ENCODE peak calls at places on chromosomes 16 and 17, in four cellular contexts. D, B, T and L are unnamed samples.

GRCh38 chr16:58399718-58400633 is 7.7 kb downstream of the GINS3 start:
- DNase-seq in D (no peak), B (no peak), T (peak), L (no peak)

GRCh38 chr16:2937170-2937569 is 25.4 kb downstream of the FLYWCH1 start:
- DNase-seq in D (no peak), B (no peak), T (no peak), L (no peak)

GRCh38 chr16:7400117-7400890 is 67.7 kb downstream of the RBFOX1 start:
- DNase-seq in D (no peak), B (no peak), T (no peak), L (no peak)

GRCh38 chr17:6509295-6509771 is 47.0 kb downstream of the PITPNM3 start:
- DNase-seq in D (no peak), B (no peak), T (no peak), L (no peak)

GRCh38 chr17:38701504-38702165 is 3.4 kb upstream of the MLLT6 start:
- DNase-seq in D (peak), B (no peak), T (peak), L (no peak)

GRCh38 chr17:80397686-80398085 is 17.3 kb upstream of the ENDOV start:
- DNase-seq in D (no peak), B (no peak), T (no peak), L (no peak)

GRCh38 chr17:12122091-12122490 is 101.4 kb downstream of the MAP2K4 start:
- DNase-seq in D (no peak), B (no peak), T (no peak), L (no peak)

GRCh38 chr17:7393613-7394451 is 493 bp downstream of the PLSCR3 start:
- DNase-seq in D (no peak), B (peak), T (no peak), L (no peak)

GRCh38 chr17:59105852-59106462 is 723 bp downstream of the TRIM37 start:
- DNase-seq in D (no peak), B (no peak), T (peak), L (peak)

GRCh38 chr17:60149691-60150582 is at the start of gene CA4:
- DNase-seq in D (no peak), B (peak), T (no peak), L (no peak)

GRCh38 chr17:63832455-63832854 is 5.0 kb upstream of the FTSJ3 start:
- DNase-seq in D (no peak), B (no peak), T (no peak), L (no peak)

GRCh38 chr17:6361733-6362132 is 73.2 kb downstream of the AIPL1 start:
- DNase-seq in D (no peak), B (no peak), T (no peak), L (no peak)

GRCh38 chr16:79215289-79215688 is 385.2 kb downstream of the MAF start:
- DNase-seq in D (no peak), B (no peak), T (no peak), L (no peak)

GRCh38 chr16:54632322-54632721 is 298.3 kb upstream of the IRX5 start:
- DNase-seq in D (no peak), B (no peak), T (no peak), L (no peak)

GRCh38 chr17:10075919-10076318 is 122.5 kb downstream of the GAS7 start:
- DNase-seq in D (no peak), B (no peak), T (no peak), L (no peak)
- H3K4me3 ChIP-seq in D (no peak), B (no peak), T (no peak), L (no peak)

GRCh38 chr17:78399028-78399692 is 20.7 kb downstream of the PGS1 start:
- DNase-seq in D (no peak), B (no peak), T (no peak), L (no peak)

GRCh38 chr17:78401891-78402290 is 23.4 kb downstream of the PGS1 start:
- DNase-seq in D (no peak), B (no peak), T (no peak), L (no peak)

GRCh38 chr17:78400581-78401240 is 22.3 kb downstream of the PGS1 start:
- DNase-seq in D (no peak), B (no peak), T (no peak), L (no peak)

GRCh38 chr17:78399693-78400144 is 21.3 kb downstream of the PGS1 start:
- DNase-seq in D (no peak), B (no peak), T (no peak), L (no peak)

DNA sequence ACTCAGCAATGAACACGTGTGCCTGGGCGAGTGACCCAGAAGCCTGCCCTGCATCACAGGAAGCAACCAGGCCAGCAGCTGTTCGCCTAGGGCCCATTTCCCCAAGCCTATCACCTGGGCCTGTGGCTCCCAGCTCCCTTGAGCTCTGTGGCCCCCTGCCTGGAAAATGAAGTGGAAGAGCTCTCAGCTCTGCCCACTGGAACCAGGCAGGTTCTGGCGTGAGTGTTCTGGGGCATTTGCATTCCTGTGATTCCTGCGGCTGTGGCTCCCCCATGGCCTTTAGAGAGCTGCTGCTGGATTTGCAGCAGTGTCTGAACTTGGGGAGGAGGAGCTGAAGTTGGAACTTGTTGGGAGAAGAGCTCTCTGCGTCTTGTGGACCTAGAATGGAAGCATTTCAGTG is 22.8 kb downstream of the PGS1 start:
- DNase-seq in D (no peak), B (no peak), T (no peak), L (no peak)
- H3K27ac ChIP-seq in D (no peak), B (no peak), T (no peak), L (no peak)

GRCh38 chr17:65799869-65800268 is 238.4 kb upstream of the AXIN2 start:
- DNase-seq in D (no peak), B (no peak), T (no peak), L (no peak)
- TF ChIP-seq EP300 in D (no peak), B (no peak), T (no peak), L (no peak)

GRCh38 chr16:4064950-4065352 is 51.3 kb downstream of the ADCY9 start:
- DNase-seq in D (no peak), B (no peak), T (no peak), L (no peak)
- H3K4me3 ChIP-seq in D (no peak), B (peak), T (no peak), L (no peak)

GRCh38 chr16:89484923-89485679 is 5.3 kb downstream of the ANKRD11 start:
- DNase-seq in D (peak), B (no peak), T (no peak), L (no peak)
- H3K27ac ChIP-seq in D (peak), B (no peak), T (no peak), L (no peak)

GRCh38 chr16:31094424-31095120 is at the start of gene VKORC1:
- DNase-seq in D (peak), B (peak), T (peak), L (peak)
- TF ChIP-seq EP300 in D (no peak), B (no peak), T (no peak), L (peak)